ENCODE peak calls at places on chromosomes 12 and 14, in nine cellular contexts. One of them, this sample, is unnamed.
A peak's percentile ranks its signal among the peaks of the same experiment; 100 is the strongest.

GRCh38 chr12:8951744-8952143 is 2.3 kb upstream of the M6PR start:
- DNase-seq in skeletal muscle cell: no peak
- DNase-seq in LoVo: no peak
- DNase-seq in suprapubic skin: no peak
- DNase-seq in H4: no peak
- DNase-seq in T-helper 2 cell: peak; percentile 50
- DNase-seq in caudate nucleus: no peak
- DNase-seq in HCEC 1CT: no peak
- DNase-seq in choroid plexus epithelial cell: no peak
- DNase-seq in this sample: no peak

GRCh38 chr12:131003036-131003435 is 49.3 kb downstream of the ADGRD1 start:
- DNase-seq in skeletal muscle cell: no peak
- DNase-seq in LoVo: no peak
- DNase-seq in suprapubic skin: no peak
- DNase-seq in H4: no peak
- DNase-seq in T-helper 2 cell: no peak
- DNase-seq in caudate nucleus: no peak
- DNase-seq in HCEC 1CT: no peak
- DNase-seq in choroid plexus epithelial cell: no peak
- DNase-seq in this sample: no peak

GRCh38 chr12:2307550-2307949 is 254.8 kb downstream of the CACNA1C start:
- DNase-seq in skeletal muscle cell: no peak
- DNase-seq in LoVo: no peak
- DNase-seq in suprapubic skin: no peak
- DNase-seq in H4: no peak
- DNase-seq in T-helper 2 cell: no peak
- DNase-seq in caudate nucleus: no peak
- DNase-seq in HCEC 1CT: no peak
- DNase-seq in choroid plexus epithelial cell: no peak
- DNase-seq in this sample: no peak

GRCh38 chr12:58293308-58293983 is 352.1 kb downstream of the ATP23 start:
- DNase-seq in skeletal muscle cell: peak; percentile 12
- DNase-seq in LoVo: no peak
- DNase-seq in suprapubic skin: no peak
- DNase-seq in H4: no peak
- DNase-seq in T-helper 2 cell: no peak
- DNase-seq in caudate nucleus: no peak
- DNase-seq in HCEC 1CT: peak; percentile 9
- DNase-seq in choroid plexus epithelial cell: peak; percentile 47
- DNase-seq in this sample: no peak

GRCh38 chr14:94120667-94121335 is 8.6 kb downstream of the IFI27L2 start:
- DNase-seq in skeletal muscle cell: peak; percentile 68
- DNase-seq in LoVo: no peak
- DNase-seq in suprapubic skin: peak; percentile 20
- DNase-seq in H4: no peak
- DNase-seq in T-helper 2 cell: no peak
- DNase-seq in caudate nucleus: no peak
- DNase-seq in HCEC 1CT: peak; percentile 22
- DNase-seq in choroid plexus epithelial cell: no peak
- DNase-seq in this sample: no peak

GRCh38 chr12:7130791-7131501 is 775 bp downstream of the CLSTN3 start:
- DNase-seq in skeletal muscle cell: no peak
- DNase-seq in LoVo: no peak
- DNase-seq in suprapubic skin: no peak
- DNase-seq in H4: peak; percentile 75
- DNase-seq in T-helper 2 cell: peak; percentile 51
- DNase-seq in caudate nucleus: peak; percentile 50
- DNase-seq in HCEC 1CT: peak; percentile 10
- DNase-seq in choroid plexus epithelial cell: peak; percentile 63
- DNase-seq in this sample: no peak

GRCh38 chr12:112443916-112444315 is 25.2 kb downstream of the PTPN11 start:
- DNase-seq in skeletal muscle cell: no peak
- DNase-seq in LoVo: no peak
- DNase-seq in suprapubic skin: no peak
- DNase-seq in H4: no peak
- DNase-seq in T-helper 2 cell: no peak
- DNase-seq in caudate nucleus: no peak
- DNase-seq in HCEC 1CT: no peak
- DNase-seq in choroid plexus epithelial cell: no peak
- DNase-seq in this sample: no peak

GRCh38 chr14:103260629-103261124 is 73.4 kb upstream of the EIF5 start:
- DNase-seq in skeletal muscle cell: no peak
- DNase-seq in LoVo: peak; percentile 47
- DNase-seq in suprapubic skin: no peak
- DNase-seq in H4: peak; percentile 41
- DNase-seq in T-helper 2 cell: no peak
- DNase-seq in caudate nucleus: peak; percentile 9
- DNase-seq in HCEC 1CT: peak; percentile 17
- DNase-seq in choroid plexus epithelial cell: peak; percentile 51
- DNase-seq in this sample: no peak

GRCh38 chr14:102120888-102121287 is 18.8 kb upstream of the WDR20 start:
- DNase-seq in skeletal muscle cell: no peak
- DNase-seq in LoVo: no peak
- DNase-seq in suprapubic skin: no peak
- DNase-seq in H4: no peak
- DNase-seq in T-helper 2 cell: no peak
- DNase-seq in caudate nucleus: no peak
- DNase-seq in HCEC 1CT: no peak
- DNase-seq in choroid plexus epithelial cell: no peak
- DNase-seq in this sample: no peak

GRCh38 chr14:36617824-36618223 is 35.4 kb upstream of the NKX2-8 start:
- DNase-seq in skeletal muscle cell: no peak
- DNase-seq in LoVo: no peak
- DNase-seq in suprapubic skin: no peak
- DNase-seq in H4: no peak
- DNase-seq in T-helper 2 cell: no peak
- DNase-seq in caudate nucleus: no peak
- DNase-seq in HCEC 1CT: no peak
- DNase-seq in choroid plexus epithelial cell: no peak
- DNase-seq in this sample: no peak

GRCh38 chr14:100279133-100279532 is 27.1 kb downstream of the SLC25A29 start:
- DNase-seq in skeletal muscle cell: no peak
- DNase-seq in LoVo: no peak
- DNase-seq in suprapubic skin: no peak
- DNase-seq in H4: no peak
- DNase-seq in T-helper 2 cell: no peak
- DNase-seq in caudate nucleus: no peak
- DNase-seq in HCEC 1CT: no peak
- DNase-seq in choroid plexus epithelial cell: no peak
- DNase-seq in this sample: no peak

GRCh38 chr12:48717252-48717695 is 767 bp upstream of the CCNT1 start:
- DNase-seq in skeletal muscle cell: no peak
- DNase-seq in LoVo: peak; percentile 33
- DNase-seq in suprapubic skin: no peak
- DNase-seq in H4: no peak
- DNase-seq in T-helper 2 cell: no peak
- DNase-seq in caudate nucleus: no peak
- DNase-seq in HCEC 1CT: peak; percentile 2
- DNase-seq in choroid plexus epithelial cell: peak; percentile 25
- DNase-seq in this sample: no peak

GRCh38 chr12:102879144-102879763 is 37.8 kb downstream of the PAH start:
- DNase-seq in skeletal muscle cell: no peak
- DNase-seq in LoVo: peak; percentile 65
- DNase-seq in suprapubic skin: no peak
- DNase-seq in H4: peak; percentile 90
- DNase-seq in T-helper 2 cell: no peak
- DNase-seq in caudate nucleus: peak; percentile 20
- DNase-seq in HCEC 1CT: peak; percentile 15
- DNase-seq in choroid plexus epithelial cell: peak; percentile 53
- DNase-seq in this sample: peak; percentile 18

This sample was measured in kidney epithelial cell.